ENCODE peak calls at places on chromosomes 1 and 21, in six cellular contexts. One of them, this sample, is unnamed. For H3K9me3, the result is how much of the 10 kb centered on the place peaks cover.

GRCh38 chr1:110875216-110875731 is 2.3 kb downstream of the CD53 start:
- DNase-seq in neuronal stem cell: no peak
- DNase-seq in pancreas: no peak
- DNase-seq in HAP-1: no peak
- DNase-seq in Panc1: no peak
- DNase-seq in right lobe of liver: no peak
- DNase-seq in this sample: no peak

GRCh38 chr1:6864166-6864565 is 78.9 kb downstream of the CAMTA1 start:
- DNase-seq in pancreas: no peak
- DNase-seq in neuronal stem cell: no peak
- DNase-seq in Panc1: no peak
- DNase-seq in HAP-1: no peak
- DNase-seq in right lobe of liver: no peak
- DNase-seq in this sample: no peak

GRCh38 chr1:167342846-167343245 is 122.2 kb downstream of the POU2F1 start:
- DNase-seq in Panc1: peak
- DNase-seq in neuronal stem cell: no peak
- DNase-seq in HAP-1: peak
- DNase-seq in pancreas: no peak
- DNase-seq in right lobe of liver: no peak
- DNase-seq in this sample: no peak

GRCh38 chr21:45471229-45472052 is 66.5 kb downstream of the COL18A1 start:
- DNase-seq in right lobe of liver: peak
- DNase-seq in Panc1: no peak
- DNase-seq in neuronal stem cell: no peak
- DNase-seq in HAP-1: no peak
- DNase-seq in pancreas: no peak
- DNase-seq in this sample: peak

GRCh38 chr1:24931481-24932221 is 1.6 kb upstream of the RUNX3 start:
- DNase-seq in HAP-1: no peak
- DNase-seq in Panc1: no peak
- DNase-seq in pancreas: no peak
- DNase-seq in neuronal stem cell: peak
- DNase-seq in right lobe of liver: no peak
- DNase-seq in this sample: no peak

GRCh38 chr1:23459338-23459757 is 24.6 kb downstream of the ASAP3 start:
- DNase-seq in neuronal stem cell: no peak
- DNase-seq in right lobe of liver: no peak
- DNase-seq in HAP-1: no peak
- DNase-seq in Panc1: no peak
- DNase-seq in pancreas: no peak
- DNase-seq in this sample: no peak

GRCh38 chr1:248828845-248829244 is 3.1 kb upstream of the SH3BP5L start:
- DNase-seq in neuronal stem cell: no peak
- DNase-seq in right lobe of liver: no peak
- DNase-seq in pancreas: no peak
- DNase-seq in Panc1: no peak
- DNase-seq in HAP-1: no peak
- DNase-seq in this sample: peak

GRCh38 chr1:54249798-54250497 is 50.0 kb downstream of the MRPL37 start:
- DNase-seq in HAP-1: no peak
- DNase-seq in neuronal stem cell: no peak
- DNase-seq in right lobe of liver: no peak
- DNase-seq in Panc1: peak
- DNase-seq in pancreas: no peak
- DNase-seq in this sample: no peak

GRCh38 chr1:36387141-36387949 is 1.6 kb upstream of the STK40 start:
- DNase-seq in pancreas: peak
- DNase-seq in right lobe of liver: no peak
- DNase-seq in HAP-1: no peak
- DNase-seq in neuronal stem cell: peak
- DNase-seq in Panc1: no peak
- DNase-seq in this sample: no peak

GRCh38 chr1:156399355-156400125 is 30.5 kb downstream of the RHBG start:
- DNase-seq in pancreas: no peak
- DNase-seq in HAP-1: no peak
- DNase-seq in Panc1: no peak
- DNase-seq in neuronal stem cell: no peak
- DNase-seq in right lobe of liver: no peak
- DNase-seq in this sample: no peak
- H3K9me3 ChIP-seq in pancreas: under half
- H3K9me3 ChIP-seq in HAP-1: under half
- H3K9me3 ChIP-seq in Panc1: under half
- H3K9me3 ChIP-seq in neuronal stem cell: under half
- H3K9me3 ChIP-seq in right lobe of liver: under half
- H3K9me3 ChIP-seq in this sample: under half

GRCh38 chr1:152741656-152742055 is 16.2 kb upstream of the KPRP start:
- DNase-seq in HAP-1: no peak
- DNase-seq in right lobe of liver: no peak
- DNase-seq in pancreas: no peak
- DNase-seq in Panc1: no peak
- DNase-seq in neuronal stem cell: no peak
- DNase-seq in this sample: no peak
- H3K9me3 ChIP-seq in HAP-1: under half
- H3K9me3 ChIP-seq in right lobe of liver: under half
- H3K9me3 ChIP-seq in pancreas: under half
- H3K9me3 ChIP-seq in Panc1: under half
- H3K9me3 ChIP-seq in neuronal stem cell: under half
- H3K9me3 ChIP-seq in this sample: under half

DNA sequence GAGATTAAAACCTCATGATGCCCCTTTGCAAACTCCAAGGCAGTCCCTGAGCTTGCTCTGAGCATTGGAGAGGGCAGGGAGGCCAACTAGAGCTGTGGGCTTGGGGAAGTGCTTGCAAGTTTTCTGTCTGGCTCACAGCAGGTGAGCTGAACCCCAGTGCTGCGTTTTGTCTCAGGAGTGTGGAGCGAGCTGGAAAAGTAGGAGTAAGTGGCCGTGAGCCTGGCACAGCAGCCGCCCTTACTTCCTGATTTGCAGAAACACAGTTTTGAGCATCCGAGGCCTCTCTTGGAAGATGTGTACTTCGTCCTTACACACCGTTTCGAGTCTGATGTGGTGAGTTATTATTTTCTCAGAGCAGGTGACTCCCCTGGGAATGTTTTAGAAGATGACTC is 221.2 kb upstream of the C1orf174 start:
- DNase-seq in pancreas: peak
- DNase-seq in HAP-1: no peak
- DNase-seq in right lobe of liver: no peak
- DNase-seq in Panc1: no peak
- DNase-seq in neuronal stem cell: no peak
- DNase-seq in this sample: no peak
- H3K9me3 ChIP-seq in pancreas: under half
- H3K9me3 ChIP-seq in HAP-1: under half
- H3K9me3 ChIP-seq in right lobe of liver: under half
- H3K9me3 ChIP-seq in Panc1: under half
- H3K9me3 ChIP-seq in neuronal stem cell: under half
- H3K9me3 ChIP-seq in this sample: under half

DNA sequence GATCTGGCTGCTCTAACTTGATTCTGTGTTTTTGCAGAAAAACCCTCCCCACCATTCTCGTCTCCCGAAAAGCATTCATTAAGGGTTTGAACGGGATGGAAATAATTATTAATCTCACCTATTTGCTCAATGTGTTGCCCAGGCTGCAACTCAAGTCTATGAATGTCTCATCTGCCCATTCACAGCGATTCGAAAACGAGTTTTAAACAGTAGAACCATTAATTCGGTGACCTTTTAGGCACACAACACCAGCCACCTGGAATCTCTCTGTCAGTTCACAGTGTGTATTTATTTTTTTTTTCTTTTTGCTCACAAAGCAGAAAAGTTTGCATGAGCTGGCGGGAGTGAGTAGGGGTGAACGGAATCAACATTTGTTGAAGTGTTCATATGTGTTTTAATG is 764.7 kb upstream of the TPTE start:
- DNase-seq in Panc1: no peak
- DNase-seq in pancreas: no peak
- DNase-seq in HAP-1: no peak
- DNase-seq in neuronal stem cell: no peak
- DNase-seq in right lobe of liver: no peak
- DNase-seq in this sample: no peak
- H3K9me3 ChIP-seq in Panc1: under half
- H3K9me3 ChIP-seq in pancreas: under half
- H3K9me3 ChIP-seq in HAP-1: under half
- H3K9me3 ChIP-seq in neuronal stem cell: under half
- H3K9me3 ChIP-seq in right lobe of liver: under half
- H3K9me3 ChIP-seq in this sample: under half

GRCh38 chr1:198686069-198686728 is 47.4 kb downstream of the PTPRC start:
- DNase-seq in right lobe of liver: no peak
- DNase-seq in HAP-1: peak
- DNase-seq in neuronal stem cell: peak
- DNase-seq in pancreas: no peak
- DNase-seq in Panc1: no peak
- DNase-seq in this sample: peak
- H3K9me3 ChIP-seq in right lobe of liver: under half
- H3K9me3 ChIP-seq in HAP-1: under half
- H3K9me3 ChIP-seq in neuronal stem cell: under half
- H3K9me3 ChIP-seq in pancreas: under half
- H3K9me3 ChIP-seq in Panc1: under half
- H3K9me3 ChIP-seq in this sample: under half